ENCODE peak calls at places on chromosomes 5 and 9, in six cellular contexts. Z, L, X, F, R and K are unnamed samples.

GRCh38 chr5:150846651-150847333 is 471 bp downstream of the IRGM start:
- DNase-seq in Z (peak; percentile 78), L (peak; percentile 86), X (peak; percentile 75), F (no peak), R (peak; percentile 85), K (peak; percentile 36)

GRCh38 chr9:4117835-4118610 is 181.8 kb downstream of the GLIS3 start:
- DNase-seq in Z (no peak), L (no peak), X (no peak), F (no peak), R (peak; percentile 76), K (peak; percentile 4)

GRCh38 chr9:121440265-121440664 is 59.4 kb downstream of the GGTA1 start:
- DNase-seq in Z (no peak), L (no peak), X (no peak), F (no peak), R (no peak), K (no peak)

GRCh38 chr9:134233022-134233421 is 68.7 kb upstream of the RNU6ATAC start:
- DNase-seq in Z (no peak), L (no peak), X (no peak), F (no peak), R (no peak), K (no peak)

GRCh38 chr9:114035845-114036785 is 42.0 kb downstream of the AMBP start:
- DNase-seq in Z (no peak), L (no peak), X (no peak), F (no peak), R (no peak), K (no peak)

GRCh38 chr5:72065751-72066255 is 41.5 kb upstream of the MAP1B start:
- DNase-seq in Z (peak; percentile 33), L (peak; percentile 66), X (no peak), F (no peak), R (no peak), K (peak; percentile 14)

GRCh38 chr5:111143910-111144309 is 51.8 kb downstream of the WDR36 start:
- DNase-seq in Z (peak; percentile 96), L (peak; percentile 97), X (peak; percentile 86), F (peak; percentile 74), R (no peak), K (no peak)

GRCh38 chr9:135743021-135743420 is 41.0 kb downstream of the KCNT1 start:
- DNase-seq in Z (no peak), L (no peak), X (no peak), F (no peak), R (no peak), K (no peak)

GRCh38 chr9:134601764-134602163 is 39.8 kb upstream of the COL5A1 start:
- DNase-seq in Z (peak; percentile 53), L (peak; percentile 61), X (no peak), F (no peak), R (no peak), K (no peak)

GRCh38 chr5:113232246-113232645 is 202.5 kb downstream of the TSSK1B start:
- DNase-seq in Z (peak; percentile 61), L (peak; percentile 70), X (no peak), F (no peak), R (no peak), K (no peak)

GRCh38 chr9:8649157-8649556 is 849.6 kb upstream of the DMAC1 start:
- DNase-seq in Z (peak; percentile 77), L (peak; percentile 81), X (no peak), F (no peak), R (no peak), K (no peak)

GRCh38 chr5:151141535-151141934 is 16.0 kb downstream of the ANXA6 start:
- DNase-seq in Z (no peak), L (peak; percentile 47), X (no peak), F (peak; percentile 36), R (peak; percentile 78), K (no peak)

GRCh38 chr5:130198927-130199326 is 294.7 kb downstream of the CHSY3 start:
- DNase-seq in Z (peak; percentile 18), L (peak; percentile 28), X (no peak), F (no peak), R (peak; percentile 11), K (no peak)

GRCh38 chr5:109388407-109388806 is 21.4 kb downstream of the PJA2 start:
- DNase-seq in Z (peak; percentile 33), L (peak; percentile 47), X (no peak), F (no peak), R (no peak), K (no peak)

GRCh38 chr9:75601280-75601679 is 289.2 kb upstream of the PCSK5 start:
- DNase-seq in Z (no peak), L (no peak), X (no peak), F (no peak), R (no peak), K (no peak)

GRCh38 chr5:142342128-142342981 is 17.5 kb upstream of the SPRY4 start:
- DNase-seq in Z (peak; percentile 83), L (peak; percentile 84), X (no peak), F (no peak), R (no peak), K (no peak)

GRCh38 chr5:83498585-83498984 is 27.0 kb downstream of the VCAN start:
- DNase-seq in Z (no peak), L (no peak), X (no peak), F (no peak), R (peak; percentile 19), K (no peak)

GRCh38 chr5:112686675-112687074 is 51.0 kb upstream of the APC start:
- DNase-seq in Z (no peak), L (no peak), X (no peak), F (no peak), R (no peak), K (no peak)

GRCh38 chr5:72209515-72210115 is 102.3 kb downstream of the MAP1B start:
- DNase-seq in Z (peak; percentile 31), L (peak; percentile 56), X (no peak), F (no peak), R (no peak), K (no peak)

GRCh38 chr9:77820293-77820954 is 172.3 kb upstream of the GNA14 start:
- DNase-seq in Z (peak; percentile 74), L (peak; percentile 83), X (peak; percentile 61), F (no peak), R (no peak), K (no peak)

GRCh38 chr9:110146371-110146770 is 61.6 kb downstream of the C9orf152 start:
- DNase-seq in Z (no peak), L (peak; percentile 52), X (no peak), F (no peak), R (no peak), K (no peak)

GRCh38 chr5:103031607-103032006 is 88.3 kb downstream of the GIN1 start:
- DNase-seq in Z (no peak), L (no peak), X (no peak), F (no peak), R (peak; percentile 12), K (no peak)

GRCh38 chr5:37637165-37637845 is 202.5 kb downstream of the GDNF start:
- DNase-seq in Z (peak; percentile 77), L (peak; percentile 81), X (no peak), F (no peak), R (no peak), K (no peak)

GRCh38 chr5:149358294-149358651 is 427 bp downstream of the PCYOX1L start:
- DNase-seq in Z (no peak), L (no peak), X (no peak), F (peak; percentile 42), R (no peak), K (no peak)

GRCh38 chr5:10227396-10227795 is 22.3 kb downstream of the ATPSCKMT start:
- DNase-seq in Z (peak; percentile 63), L (peak; percentile 71), X (peak; percentile 57), F (no peak), R (no peak), K (no peak)

GRCh38 chr5:10228288-10228687 is 21.4 kb downstream of the ATPSCKMT start:
- DNase-seq in Z (no peak), L (no peak), X (no peak), F (no peak), R (no peak), K (no peak)

GRCh38 chr5:10232386-10232785 is 17.3 kb downstream of the ATPSCKMT start:
- DNase-seq in Z (no peak), L (no peak), X (no peak), F (no peak), R (no peak), K (no peak)

GRCh38 chr5:10233011-10233410 is 16.7 kb downstream of the ATPSCKMT start:
- DNase-seq in Z (no peak), L (no peak), X (no peak), F (no peak), R (no peak), K (no peak)

GRCh38 chr5:10229306-10230048 is 20.2 kb downstream of the ATPSCKMT start:
- DNase-seq in Z (peak; percentile 90), L (peak; percentile 92), X (peak; percentile 84), F (no peak), R (no peak), K (no peak)
- TF ChIP-seq CTCF in Z (peak; percentile 40), L (peak; percentile 19), X (peak; percentile 32), F (no peak), R (no peak), K (no peak)

DNA sequence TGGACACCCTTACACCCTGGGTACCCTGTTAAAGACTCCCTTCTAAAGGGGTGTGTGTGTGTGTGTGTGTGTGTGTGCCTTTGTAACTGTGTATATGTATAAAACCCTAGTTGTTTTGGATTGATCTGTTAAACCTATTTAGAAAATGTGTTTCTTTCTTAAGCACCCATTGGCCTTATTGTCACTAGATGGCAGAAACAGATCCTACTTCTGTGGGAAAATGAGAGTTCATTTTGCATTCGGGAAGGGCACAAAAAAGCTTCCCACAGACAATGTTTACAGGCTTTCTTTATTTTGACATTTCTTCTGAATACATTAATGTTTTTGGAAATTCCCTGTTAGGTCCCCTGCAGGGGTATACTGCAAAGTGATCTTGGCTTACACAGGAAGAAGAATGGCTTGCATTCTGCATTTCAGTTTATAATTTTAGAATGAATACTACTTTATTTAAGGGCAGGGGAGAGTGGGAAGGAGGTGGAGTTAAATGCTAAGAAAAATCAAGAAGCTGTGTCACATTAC is 481.8 kb upstream of the ARRDC3 start:
- DNase-seq in Z (no peak), L (no peak), X (no peak), F (no peak), R (no peak), K (no peak)
- TF ChIP-seq CTCF in Z (no peak), L (no peak), X (no peak), F (no peak), R (no peak), K (no peak)

DNA sequence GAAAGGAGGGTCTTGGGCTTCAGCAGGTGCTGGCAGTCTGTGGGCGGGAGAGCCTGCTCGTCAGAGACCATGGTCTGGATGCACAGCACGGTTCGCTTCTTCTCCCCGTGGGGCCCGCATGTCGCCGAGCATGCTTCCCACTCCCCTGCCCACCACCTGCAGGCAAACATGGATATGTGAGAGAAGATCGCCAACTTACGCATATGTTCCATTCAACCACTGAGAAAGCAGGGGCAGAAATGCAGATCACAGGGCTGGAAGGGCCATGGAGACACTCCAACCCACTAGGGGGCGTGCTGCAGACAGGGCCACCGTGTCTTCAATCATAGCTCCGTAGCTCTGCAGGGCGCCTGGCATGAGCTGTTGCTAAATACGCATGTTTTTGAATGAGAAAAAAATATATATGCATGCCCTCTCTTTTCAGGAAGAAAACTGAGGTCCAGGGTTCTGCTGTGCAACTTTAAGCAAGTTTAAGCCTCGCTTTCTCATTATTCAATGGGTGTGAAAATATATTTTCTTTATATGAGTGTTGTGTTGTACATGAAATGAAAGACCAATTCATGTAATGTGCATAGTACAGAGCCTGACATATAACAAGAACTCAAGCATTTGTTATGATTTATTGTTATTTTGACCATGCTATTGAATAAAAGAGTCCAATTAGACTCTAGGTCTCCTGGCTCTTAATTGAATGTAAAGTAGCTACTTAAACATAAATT is 148.0 kb downstream of the TARS1 start:
- DNase-seq in Z (no peak), L (no peak), X (no peak), F (no peak), R (peak; percentile 21), K (peak; percentile 47)
- TF ChIP-seq CTCF in Z (no peak), L (peak; percentile 15), X (peak; percentile 41), F (peak; percentile 42), R (peak; percentile 64), K (peak; percentile 61)

GRCh38 chr5:131928957-131929356 is 16.5 kb downstream of the MEIKIN start:
- DNase-seq in Z (no peak), L (no peak), X (no peak), F (no peak), R (no peak), K (no peak)

GRCh38 chr5:131932235-131932634 is 13.2 kb downstream of the MEIKIN start:
- DNase-seq in Z (no peak), L (no peak), X (no peak), F (no peak), R (no peak), K (no peak)
- TF ChIP-seq CTCF in Z (no peak), L (no peak), X (no peak), F (no peak), R (no peak), K (no peak)